ENCODE peak calls at places on chromosomes 5 and 9, in five cellular contexts. J is sigmoid colon, X is tibial nerve, N is A549, R is ovary. C is an unnamed sample.

GRCh38 chr5:61519728-61520277 is 187.7 kb downstream of the ZSWIM6 start:
- DNase-seq in J (no peak), X (no peak), N (no peak), R (no peak), C (no peak)

GRCh38 chr5:10593531-10594181 is 29.8 kb downstream of the ANKRD33B start:
- DNase-seq in J (no peak), X (no peak), N (no peak), R (no peak), C (no peak)

GRCh38 chr5:68409259-68409658 is 193.7 kb downstream of the PIK3R1 start:
- DNase-seq in J (no peak), X (no peak), N (no peak), R (no peak), C (no peak)

GRCh38 chr9:33906769-33907168 is 89.8 kb downstream of the UBE2R2 start:
- DNase-seq in J (no peak), X (no peak), N (no peak), R (no peak), C (no peak)

GRCh38 chr9:129317179-129318011 is 139.3 kb upstream of the IER5L start:
- DNase-seq in J (peak; percentile 75), X (no peak), N (peak; percentile 62), R (peak; percentile 72), C (no peak)

GRCh38 chr9:136644343-136644592 is 18.4 kb upstream of the EGFL7 start:
- DNase-seq in J (peak; percentile 90), X (no peak), N (peak; percentile 71), R (peak; percentile 58), C (no peak)

GRCh38 chr5:45225571-45226031 is 416.9 kb downstream of the MRPS30 start:
- DNase-seq in J (no peak), X (no peak), N (no peak), R (no peak), C (no peak)

GRCh38 chr5:38078161-38078560 is 180.2 kb upstream of the EGFLAM start:
- DNase-seq in J (no peak), X (no peak), N (no peak), R (no peak), C (no peak)

GRCh38 chr9:92735907-92736600 is 28.6 kb downstream of the BICD2 start:
- DNase-seq in J (no peak), X (no peak), N (no peak), R (no peak), C (no peak)

GRCh38 chr9:133731876-133732321 is 6.3 kb downstream of the SARDH start:
- DNase-seq in J (no peak), X (no peak), N (peak; percentile 63), R (no peak), C (no peak)

GRCh38 chr9:131609116-131609830 is 64.0 kb downstream of the PRRT1B start:
- DNase-seq in J (peak; percentile 89), X (peak; percentile 61), N (no peak), R (peak; percentile 70), C (no peak)
- TF ChIP-seq EP300 in J (no peak), X (no peak), N (no peak), R (no peak), C (no peak)

GRCh38 chr5:152271420-152271819 is 133.7 kb downstream of the NMUR2 start:
- DNase-seq in J (no peak), X (no peak), N (peak; percentile 26), R (no peak), C (peak; percentile 8)

GRCh38 chr5:152274206-152274605 is 130.9 kb downstream of the NMUR2 start:
- DNase-seq in J (no peak), X (no peak), N (no peak), R (no peak), C (no peak)

GRCh38 chr5:152264656-152265055 is 140.4 kb downstream of the NMUR2 start:
- DNase-seq in J (no peak), X (no peak), N (no peak), R (no peak), C (no peak)

GRCh38 chr5:152269533-152269932 is 135.5 kb downstream of the NMUR2 start:
- DNase-seq in J (no peak), X (no peak), N (no peak), R (no peak), C (no peak)

DNA sequence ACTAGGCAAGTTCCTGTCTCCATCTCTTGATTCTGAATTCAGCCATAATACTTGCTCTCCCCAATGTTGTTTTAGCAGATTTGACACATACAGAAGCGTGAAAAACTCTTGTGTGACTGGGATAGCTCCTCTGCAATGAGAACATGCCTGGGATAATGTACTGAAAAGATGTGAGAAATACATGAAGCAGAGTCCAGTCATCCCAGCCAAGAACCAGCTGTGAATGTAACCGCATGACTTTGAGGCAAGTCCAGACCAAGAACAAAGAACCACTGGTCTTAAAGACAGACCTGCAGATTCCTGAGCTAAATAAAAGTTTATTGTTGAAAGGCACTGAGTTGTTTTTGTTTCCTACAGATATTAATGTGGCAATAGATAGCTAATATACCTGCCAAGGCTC is 135.0 kb downstream of the NMUR2 start:
- DNase-seq in J (no peak), X (no peak), N (no peak), R (no peak), C (no peak)
- TF ChIP-seq EP300 in J (no peak), X (no peak), N (no peak), R (no peak), C (no peak)

GRCh38 chr5:43313854-43314457 is 744 bp upstream of the HMGCS1 start:
- DNase-seq in J (no peak), X (peak; percentile 7), N (peak; percentile 66), R (peak; percentile 23), C (no peak)

GRCh38 chr5:43312699-43313034 is 545 bp downstream of the HMGCS1 start:
- DNase-seq in J (no peak), X (no peak), N (no peak), R (no peak), C (no peak)

GRCh38 chr5:43312076-43312620 is 1.1 kb downstream of the HMGCS1 start:
- DNase-seq in J (no peak), X (no peak), N (no peak), R (no peak), C (no peak)

GRCh38 chr5:43314724-43315123 is 1.5 kb upstream of the HMGCS1 start:
- DNase-seq in J (no peak), X (no peak), N (peak; percentile 86), R (no peak), C (no peak)

GRCh38 chr5:43313035-43313853 is at the start of gene HMGCS1:
- DNase-seq in J (peak; percentile 99), X (peak; percentile 97), N (peak; percentile 100), R (peak; percentile 98), C (peak; percentile 100)
- TF ChIP-seq EP300 in J (no peak), X (peak; percentile 87), N (no peak), R (no peak), C (peak; percentile 60)

GRCh38 chr9:17744786-17745185 is 165.9 kb downstream of the SH3GL2 start:
- DNase-seq in J (no peak), X (no peak), N (no peak), R (no peak), C (no peak)
- TF ChIP-seq EP300 in J (no peak), X (no peak), N (no peak), R (no peak), C (no peak)

GRCh38 chr5:171956314-171956713 is 50.1 kb downstream of the FBXW11 start:
- DNase-seq in J (no peak), X (no peak), N (no peak), R (no peak), C (no peak)

GRCh38 chr5:171955761-171956160 is 50.7 kb downstream of the FBXW11 start:
- DNase-seq in J (no peak), X (no peak), N (no peak), R (no peak), C (no peak)

GRCh38 chr5:171951218-171951617 is 55.2 kb downstream of the FBXW11 start:
- DNase-seq in J (no peak), X (no peak), N (no peak), R (no peak), C (no peak)

GRCh38 chr5:171954721-171955120 is 51.7 kb downstream of the FBXW11 start:
- DNase-seq in J (no peak), X (no peak), N (no peak), R (no peak), C (no peak)

GRCh38 chr5:171953860-171954701 is 52.4 kb downstream of the FBXW11 start:
- DNase-seq in J (no peak), X (no peak), N (peak; percentile 33), R (no peak), C (no peak)
- TF ChIP-seq EP300 in J (no peak), X (no peak), N (no peak), R (no peak), C (no peak)